ENCODE peak calls at places on chromosomes 16 and 17, in eight cellular contexts. One of them, this sample, is unnamed.
A peak's percentile ranks its signal among the peaks of the same experiment; 100 is the strongest.

GRCh38 chr17:6476834-6477210 is 32.6 kb downstream of the PIMREG start:
- DNase-seq in upper lobe of right lung: no peak
- DNase-seq in HFF-Myc: no peak
- DNase-seq in D721Med: no peak
- DNase-seq in B cell: no peak
- DNase-seq in AG04450: no peak
- DNase-seq in breast epithelium: no peak
- DNase-seq in GM10248: no peak
- DNase-seq in this sample: no peak

GRCh38 chr16:88681084-88681680 is 5.1 kb downstream of the SNAI3 start:
- DNase-seq in upper lobe of right lung: no peak
- DNase-seq in HFF-Myc: no peak
- DNase-seq in D721Med: no peak
- DNase-seq in B cell: peak; percentile 76
- DNase-seq in AG04450: no peak
- DNase-seq in breast epithelium: no peak
- DNase-seq in GM10248: peak; percentile 73
- DNase-seq in this sample: no peak

GRCh38 chr16:11896776-11897175 is 19.0 kb downstream of the GSPT1 start:
- DNase-seq in upper lobe of right lung: no peak
- DNase-seq in HFF-Myc: no peak
- DNase-seq in D721Med: no peak
- DNase-seq in B cell: no peak
- DNase-seq in AG04450: peak; percentile 36
- DNase-seq in breast epithelium: no peak
- DNase-seq in GM10248: no peak
- DNase-seq in this sample: no peak

GRCh38 chr16:51225902-51226301 is 74.8 kb upstream of the SALL1 start:
- DNase-seq in upper lobe of right lung: no peak
- DNase-seq in HFF-Myc: no peak
- DNase-seq in D721Med: no peak
- DNase-seq in B cell: no peak
- DNase-seq in AG04450: no peak
- DNase-seq in breast epithelium: no peak
- DNase-seq in GM10248: no peak
- DNase-seq in this sample: no peak

GRCh38 chr16:11004957-11005610 is 60.7 kb downstream of the CLEC16A start:
- DNase-seq in upper lobe of right lung: no peak
- DNase-seq in HFF-Myc: no peak
- DNase-seq in D721Med: no peak
- DNase-seq in B cell: no peak
- DNase-seq in AG04450: peak; percentile 58
- DNase-seq in breast epithelium: no peak
- DNase-seq in GM10248: no peak
- DNase-seq in this sample: no peak

GRCh38 chr16:51146256-51146924 is 4.7 kb downstream of the SALL1 start:
- DNase-seq in upper lobe of right lung: no peak
- DNase-seq in HFF-Myc: no peak
- DNase-seq in D721Med: no peak
- DNase-seq in B cell: no peak
- DNase-seq in AG04450: no peak
- DNase-seq in breast epithelium: no peak
- DNase-seq in GM10248: no peak
- DNase-seq in this sample: no peak

GRCh38 chr17:65324977-65325376 is 187.8 kb downstream of the RGS9 start:
- DNase-seq in upper lobe of right lung: no peak
- DNase-seq in HFF-Myc: peak; percentile 4
- DNase-seq in D721Med: no peak
- DNase-seq in B cell: no peak
- DNase-seq in AG04450: no peak
- DNase-seq in breast epithelium: no peak
- DNase-seq in GM10248: no peak
- DNase-seq in this sample: no peak

GRCh38 chr17:16486373-16487250 is 5.4 kb downstream of the LRRC75A start:
- DNase-seq in upper lobe of right lung: peak; percentile 93
- DNase-seq in HFF-Myc: peak; percentile 27
- DNase-seq in D721Med: peak; percentile 1
- DNase-seq in B cell: no peak
- DNase-seq in AG04450: no peak
- DNase-seq in breast epithelium: peak; percentile 97
- DNase-seq in GM10248: no peak
- DNase-seq in this sample: no peak

GRCh38 chr16:48426244-48427135 is 41.3 kb upstream of the SIAH1 start:
- DNase-seq in upper lobe of right lung: no peak
- DNase-seq in HFF-Myc: no peak
- DNase-seq in D721Med: no peak
- DNase-seq in B cell: peak; percentile 24
- DNase-seq in AG04450: no peak
- DNase-seq in breast epithelium: no peak
- DNase-seq in GM10248: no peak
- DNase-seq in this sample: no peak

GRCh38 chr17:80265205-80266068 is 4.8 kb downstream of the RNF213 start:
- DNase-seq in upper lobe of right lung: peak; percentile 71
- DNase-seq in HFF-Myc: no peak
- DNase-seq in D721Med: no peak
- DNase-seq in B cell: no peak
- DNase-seq in AG04450: no peak
- DNase-seq in breast epithelium: no peak
- DNase-seq in GM10248: peak; percentile 70
- DNase-seq in this sample: peak; percentile 69

GRCh38 chr17:82047379-82047778 is 4.2 kb downstream of the RFNG start:
- DNase-seq in upper lobe of right lung: no peak
- DNase-seq in HFF-Myc: no peak
- DNase-seq in D721Med: no peak
- DNase-seq in B cell: no peak
- DNase-seq in AG04450: no peak
- DNase-seq in breast epithelium: no peak
- DNase-seq in GM10248: no peak
- DNase-seq in this sample: no peak

GRCh38 chr17:1953866-1954265 is 71.3 kb downstream of the RTN4RL1 start:
- DNase-seq in upper lobe of right lung: no peak
- DNase-seq in HFF-Myc: no peak
- DNase-seq in D721Med: no peak
- DNase-seq in B cell: no peak
- DNase-seq in AG04450: no peak
- DNase-seq in breast epithelium: no peak
- DNase-seq in GM10248: no peak
- DNase-seq in this sample: no peak

GRCh38 chr17:4035081-4035680 is 70.9 kb upstream of the ATP2A3 start:
- DNase-seq in upper lobe of right lung: no peak
- DNase-seq in HFF-Myc: no peak
- DNase-seq in D721Med: no peak
- DNase-seq in B cell: no peak
- DNase-seq in AG04450: no peak
- DNase-seq in breast epithelium: no peak
- DNase-seq in GM10248: no peak
- DNase-seq in this sample: no peak

GRCh38 chr17:28717578-28718316 is at the start of gene RAB34:
- DNase-seq in upper lobe of right lung: peak; percentile 92
- DNase-seq in HFF-Myc: no peak
- DNase-seq in D721Med: no peak
- DNase-seq in B cell: peak; percentile 72
- DNase-seq in AG04450: peak; percentile 74
- DNase-seq in breast epithelium: peak; percentile 66
- DNase-seq in GM10248: no peak
- DNase-seq in this sample: no peak

GRCh38 chr17:63437287-63438091 is 8.6 kb downstream of the CYB561 start:
- DNase-seq in upper lobe of right lung: no peak
- DNase-seq in HFF-Myc: no peak
- DNase-seq in D721Med: no peak
- DNase-seq in B cell: no peak
- DNase-seq in AG04450: no peak
- DNase-seq in breast epithelium: no peak
- DNase-seq in GM10248: no peak
- DNase-seq in this sample: no peak

GRCh38 chr17:6381052-6381451 is 53.9 kb downstream of the AIPL1 start:
- DNase-seq in upper lobe of right lung: no peak
- DNase-seq in HFF-Myc: no peak
- DNase-seq in D721Med: no peak
- DNase-seq in B cell: no peak
- DNase-seq in AG04450: no peak
- DNase-seq in breast epithelium: no peak
- DNase-seq in GM10248: no peak
- DNase-seq in this sample: no peak

GRCh38 chr17:1179112-1179634 is 608 bp downstream of the ABR start:
- DNase-seq in upper lobe of right lung: no peak
- DNase-seq in HFF-Myc: no peak
- DNase-seq in D721Med: no peak
- DNase-seq in B cell: peak; percentile 36
- DNase-seq in AG04450: no peak
- DNase-seq in breast epithelium: no peak
- DNase-seq in GM10248: no peak
- DNase-seq in this sample: no peak

GRCh38 chr16:59259964-59260348 is 525.8 kb upstream of the GOT2 start:
- DNase-seq in upper lobe of right lung: no peak
- DNase-seq in HFF-Myc: no peak
- DNase-seq in D721Med: no peak
- DNase-seq in B cell: no peak
- DNase-seq in AG04450: no peak
- DNase-seq in breast epithelium: no peak
- DNase-seq in GM10248: no peak
- DNase-seq in this sample: no peak

GRCh38 chr16:2968368-2968737 is 795 bp upstream of the PAQR4 start:
- DNase-seq in upper lobe of right lung: no peak
- DNase-seq in HFF-Myc: no peak
- DNase-seq in D721Med: peak; percentile 81
- DNase-seq in B cell: peak; percentile 43
- DNase-seq in AG04450: no peak
- DNase-seq in breast epithelium: no peak
- DNase-seq in GM10248: no peak
- DNase-seq in this sample: no peak

GRCh38 chr16:2967721-2968161 is 1.4 kb upstream of the PAQR4 start:
- DNase-seq in upper lobe of right lung: no peak
- DNase-seq in HFF-Myc: no peak
- DNase-seq in D721Med: no peak
- DNase-seq in B cell: no peak
- DNase-seq in AG04450: no peak
- DNase-seq in breast epithelium: no peak
- DNase-seq in GM10248: no peak
- DNase-seq in this sample: no peak

GRCh38 chr16:2966043-2966802 is 2.1 kb downstream of the KREMEN2 start:
- DNase-seq in upper lobe of right lung: no peak
- DNase-seq in HFF-Myc: no peak
- DNase-seq in D721Med: no peak
- DNase-seq in B cell: no peak
- DNase-seq in AG04450: no peak
- DNase-seq in breast epithelium: no peak
- DNase-seq in GM10248: no peak
- DNase-seq in this sample: no peak

GRCh38 chr16:2966803-2967184 is 2.4 kb upstream of the PAQR4 start:
- DNase-seq in upper lobe of right lung: peak; percentile 79
- DNase-seq in HFF-Myc: no peak
- DNase-seq in D721Med: no peak
- DNase-seq in B cell: peak; percentile 54
- DNase-seq in AG04450: no peak
- DNase-seq in breast epithelium: no peak
- DNase-seq in GM10248: no peak
- DNase-seq in this sample: no peak

GRCh38 chr16:2967211-2967631 is 1.9 kb upstream of the PAQR4 start:
- DNase-seq in upper lobe of right lung: no peak
- DNase-seq in HFF-Myc: no peak
- DNase-seq in D721Med: no peak
- DNase-seq in B cell: no peak
- DNase-seq in AG04450: no peak
- DNase-seq in breast epithelium: no peak
- DNase-seq in GM10248: no peak
- DNase-seq in this sample: no peak
- TF ChIP-seq CTCF in upper lobe of right lung: no peak
- TF ChIP-seq CTCF in HFF-Myc: no peak
- TF ChIP-seq CTCF in D721Med: no peak
- TF ChIP-seq CTCF in B cell: no peak
- TF ChIP-seq CTCF in AG04450: no peak
- TF ChIP-seq CTCF in breast epithelium: no peak
- TF ChIP-seq CTCF in GM10248: no peak
- TF ChIP-seq CTCF in this sample: no peak

DNA sequence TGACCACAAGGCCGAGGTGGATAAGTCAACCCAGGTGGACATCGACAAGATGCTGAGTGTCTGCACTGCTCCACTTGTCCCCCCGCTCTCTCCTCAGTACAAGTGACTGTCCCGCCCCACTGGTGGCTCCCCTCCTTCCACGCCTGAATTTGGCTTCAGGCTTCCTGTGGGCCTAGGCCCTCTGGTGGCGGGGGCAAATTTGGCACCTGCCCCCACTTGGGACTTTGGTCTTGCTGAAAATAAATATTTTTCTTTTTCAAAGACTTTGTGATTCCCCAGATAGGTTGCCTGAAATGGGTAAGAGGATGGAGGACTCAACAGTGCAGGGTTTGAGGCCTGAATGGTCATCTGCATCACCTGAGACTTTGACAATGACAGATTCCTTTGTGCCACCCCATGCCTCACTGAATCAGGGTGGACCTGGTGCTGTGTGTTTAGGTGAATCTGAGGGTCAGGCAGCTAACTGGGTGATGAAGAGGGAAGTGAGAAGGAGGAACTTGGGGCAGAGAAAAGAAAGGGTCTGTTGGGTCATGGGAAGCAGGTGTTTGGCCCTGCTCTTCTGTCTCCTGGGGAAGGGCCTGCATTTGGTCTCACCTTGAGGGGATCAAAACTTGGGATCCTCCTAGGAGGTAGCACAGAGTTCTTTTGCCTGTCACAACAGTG is 2.0 kb downstream of the C16orf86 start:
- DNase-seq in upper lobe of right lung: no peak
- DNase-seq in HFF-Myc: no peak
- DNase-seq in D721Med: no peak
- DNase-seq in B cell: peak; percentile 65
- DNase-seq in AG04450: no peak
- DNase-seq in breast epithelium: peak; percentile 46
- DNase-seq in GM10248: no peak
- DNase-seq in this sample: no peak
- TF ChIP-seq CTCF in upper lobe of right lung: no peak
- TF ChIP-seq CTCF in HFF-Myc: peak; percentile 27
- TF ChIP-seq CTCF in D721Med: no peak
- TF ChIP-seq CTCF in B cell: peak; percentile 31
- TF ChIP-seq CTCF in AG04450: peak; percentile 1
- TF ChIP-seq CTCF in breast epithelium: no peak
- TF ChIP-seq CTCF in GM10248: peak; percentile 29
- TF ChIP-seq CTCF in this sample: no peak

DNA sequence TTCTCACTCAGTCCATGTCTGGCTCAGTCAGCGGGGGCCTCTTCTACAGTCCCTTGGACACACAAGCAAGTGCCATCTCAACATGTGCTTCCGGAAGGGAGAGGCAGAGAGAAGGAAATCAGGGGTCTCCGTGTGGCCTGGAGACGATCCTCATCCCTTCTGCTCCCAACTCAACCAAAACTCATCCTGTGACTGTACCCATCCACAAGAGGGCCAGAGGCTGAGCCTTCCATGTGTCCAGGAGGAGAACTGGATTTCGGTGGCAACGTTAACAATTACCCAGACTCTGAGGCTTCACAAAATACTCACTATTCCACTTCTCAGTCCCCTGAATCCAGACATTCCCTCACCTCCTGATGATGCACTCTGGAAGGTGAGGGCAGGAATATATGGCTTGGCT is 7.8 kb upstream of the ALOX12B start:
- DNase-seq in upper lobe of right lung: no peak
- DNase-seq in HFF-Myc: no peak
- DNase-seq in D721Med: no peak
- DNase-seq in B cell: no peak
- DNase-seq in AG04450: no peak
- DNase-seq in breast epithelium: no peak
- DNase-seq in GM10248: no peak
- DNase-seq in this sample: no peak
- TF ChIP-seq CTCF in upper lobe of right lung: no peak
- TF ChIP-seq CTCF in HFF-Myc: no peak
- TF ChIP-seq CTCF in D721Med: no peak
- TF ChIP-seq CTCF in B cell: no peak
- TF ChIP-seq CTCF in AG04450: peak; percentile 10
- TF ChIP-seq CTCF in breast epithelium: no peak
- TF ChIP-seq CTCF in GM10248: no peak
- TF ChIP-seq CTCF in this sample: no peak

GRCh38 chr16:23182675-23183485 is at the start of gene SCNN1G:
- DNase-seq in upper lobe of right lung: peak; percentile 82
- DNase-seq in HFF-Myc: no peak
- DNase-seq in D721Med: no peak
- DNase-seq in B cell: peak; percentile 44
- DNase-seq in AG04450: no peak
- DNase-seq in breast epithelium: no peak
- DNase-seq in GM10248: peak; percentile 27
- DNase-seq in this sample: no peak
- TF ChIP-seq CTCF in upper lobe of right lung: peak; percentile 30
- TF ChIP-seq CTCF in HFF-Myc: no peak
- TF ChIP-seq CTCF in D721Med: no peak
- TF ChIP-seq CTCF in B cell: peak; percentile 73
- TF ChIP-seq CTCF in AG04450: no peak
- TF ChIP-seq CTCF in breast epithelium: no peak
- TF ChIP-seq CTCF in GM10248: no peak
- TF ChIP-seq CTCF in this sample: peak; percentile 54

This sample was measured in natural killer cell.